ENCODE peak calls at places on chromosomes 16 and 17, in seven cellular contexts. C, O, N, P, F, H and U are unnamed samples.

GRCh38 chr16:23678430-23679273 is at the start of gene PLK1:
- DNase-seq in F (peak; percentile 87), N (peak; percentile 90), P (peak; percentile 35), H (peak; percentile 92), O (peak; percentile 83), C (peak; percentile 34), U (peak; percentile 92)

GRCh38 chr17:80559688-80560290 is 15.2 kb downstream of the RPTOR start:
- DNase-seq in O (peak; percentile 95), F (no peak), H (no peak), C (no peak), N (no peak), P (no peak), U (no peak)

GRCh38 chr17:8117367-8117979 is 841 bp downstream of the ALOXE3 start:
- DNase-seq in C (no peak), O (no peak), H (no peak), N (no peak), F (no peak), P (no peak), U (no peak)

GRCh38 chr16:1773703-1774455 is 945 bp upstream of the MRPS34 start:
- DNase-seq in N (peak; percentile 73), H (no peak), P (no peak), F (no peak), O (peak; percentile 41), C (no peak), U (no peak)

GRCh38 chr16:31344712-31345111 is 10.3 kb upstream of the ITGAX start:
- DNase-seq in C (no peak), P (no peak), N (no peak), O (no peak), H (peak; percentile 87), F (no peak), U (no peak)

GRCh38 chr16:31455601-31456314 is 3.5 kb upstream of the ARMC5 start:
- DNase-seq in N (no peak), H (no peak), O (peak; percentile 45), C (no peak), F (peak; percentile 37), P (no peak), U (peak; percentile 35)

GRCh38 chr17:72715906-72716572 is 376.4 kb downstream of the SLC39A11 start:
- DNase-seq in N (peak; percentile 82), F (no peak), P (peak; percentile 95), H (no peak), C (no peak), O (peak; percentile 95), U (peak; percentile 84)

GRCh38 chr17:43905400-43905984 is 1.8 kb downstream of the MPP2 start:
- DNase-seq in P (no peak), H (no peak), F (no peak), C (no peak), O (no peak), N (no peak), U (no peak)

GRCh38 chr16:19071811-19072777 is 4.7 kb downstream of the COQ7 start:
- DNase-seq in O (peak; percentile 75), N (peak; percentile 77), F (peak; percentile 72), C (no peak), P (no peak), H (peak; percentile 61), U (peak; percentile 89)

GRCh38 chr17:67700037-67700436 is 17.7 kb upstream of the NOL11 start:
- DNase-seq in C (no peak), O (no peak), H (no peak), P (no peak), F (no peak), N (no peak), U (no peak)

GRCh38 chr16:1152123-1152638 is 725 bp upstream of the CACNA1H start:
- DNase-seq in C (no peak), P (no peak), H (no peak), O (no peak), N (no peak), F (no peak), U (no peak)

GRCh38 chr17:67477687-67478086 is 100.6 kb downstream of the PITPNC1 start:
- DNase-seq in C (no peak), H (peak; percentile 38), N (no peak), P (peak; percentile 16), O (no peak), F (no peak), U (no peak)

GRCh38 chr16:68259007-68259406 is 5.3 kb upstream of the SLC7A6 start:
- DNase-seq in C (no peak), P (no peak), N (no peak), O (no peak), F (no peak), H (no peak), U (no peak)

GRCh38 chr16:78925071-78925714 is 675.3 kb downstream of the MAF start:
- DNase-seq in F (peak; percentile 68), C (no peak), O (peak; percentile 1), P (no peak), N (no peak), H (peak; percentile 20), U (peak; percentile 39)

GRCh38 chr17:77645441-77646430 is 312.8 kb upstream of the TNRC6C start:
- DNase-seq in O (peak; percentile 14), H (no peak), P (no peak), C (no peak), N (no peak), F (peak; percentile 13), U (no peak)

GRCh38 chr17:56325561-56325960 is 172.3 kb downstream of the ANKFN1 start:
- DNase-seq in H (no peak), O (no peak), F (no peak), N (no peak), P (no peak), C (no peak), U (no peak)

GRCh38 chr17:80959330-80960036 is 32.2 kb upstream of the CHMP6 start:
- DNase-seq in N (peak; percentile 51), P (peak; percentile 41), H (no peak), C (peak; percentile 69), F (no peak), O (peak; percentile 24), U (no peak)

GRCh38 chr17:34377078-34377823 is 14.2 kb upstream of the CCL1 start:
- DNase-seq in N (no peak), C (no peak), F (no peak), P (no peak), O (no peak), H (peak; percentile 74), U (no peak)

GRCh38 chr16:51757921-51758479 is 606.9 kb upstream of the SALL1 start:
- DNase-seq in C (no peak), N (no peak), H (no peak), O (no peak), P (no peak), F (no peak), U (no peak)

DNA sequence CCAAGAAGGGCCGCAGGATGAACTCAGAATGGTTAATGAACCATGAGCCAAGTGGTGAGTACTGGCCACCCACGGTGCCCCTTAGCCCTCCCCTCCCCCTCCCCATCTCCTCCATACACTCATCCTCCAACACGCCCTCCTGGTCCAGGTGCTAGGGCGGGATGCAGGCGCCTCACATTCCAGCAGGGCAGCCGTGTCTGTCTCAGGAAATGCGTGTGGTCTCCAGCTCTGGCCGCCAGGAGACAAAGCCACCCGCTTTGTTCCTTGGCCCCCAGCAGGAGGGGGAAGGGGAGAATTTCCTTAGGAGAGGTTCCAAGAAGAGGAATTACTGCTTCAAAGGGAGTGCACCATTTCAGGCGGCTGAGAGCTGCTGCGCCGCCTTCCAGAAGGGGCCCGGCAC is 29.8 kb upstream of the RMI2 start:
- DNase-seq in C (no peak), N (peak; percentile 79), H (no peak), O (peak; percentile 70), P (peak; percentile 18), F (no peak), U (no peak)
- TF ChIP-seq CTCF in C (no peak), N (no peak), H (no peak), O (peak; percentile 45), P (peak; percentile 25), F (no peak), U (no peak)

DNA sequence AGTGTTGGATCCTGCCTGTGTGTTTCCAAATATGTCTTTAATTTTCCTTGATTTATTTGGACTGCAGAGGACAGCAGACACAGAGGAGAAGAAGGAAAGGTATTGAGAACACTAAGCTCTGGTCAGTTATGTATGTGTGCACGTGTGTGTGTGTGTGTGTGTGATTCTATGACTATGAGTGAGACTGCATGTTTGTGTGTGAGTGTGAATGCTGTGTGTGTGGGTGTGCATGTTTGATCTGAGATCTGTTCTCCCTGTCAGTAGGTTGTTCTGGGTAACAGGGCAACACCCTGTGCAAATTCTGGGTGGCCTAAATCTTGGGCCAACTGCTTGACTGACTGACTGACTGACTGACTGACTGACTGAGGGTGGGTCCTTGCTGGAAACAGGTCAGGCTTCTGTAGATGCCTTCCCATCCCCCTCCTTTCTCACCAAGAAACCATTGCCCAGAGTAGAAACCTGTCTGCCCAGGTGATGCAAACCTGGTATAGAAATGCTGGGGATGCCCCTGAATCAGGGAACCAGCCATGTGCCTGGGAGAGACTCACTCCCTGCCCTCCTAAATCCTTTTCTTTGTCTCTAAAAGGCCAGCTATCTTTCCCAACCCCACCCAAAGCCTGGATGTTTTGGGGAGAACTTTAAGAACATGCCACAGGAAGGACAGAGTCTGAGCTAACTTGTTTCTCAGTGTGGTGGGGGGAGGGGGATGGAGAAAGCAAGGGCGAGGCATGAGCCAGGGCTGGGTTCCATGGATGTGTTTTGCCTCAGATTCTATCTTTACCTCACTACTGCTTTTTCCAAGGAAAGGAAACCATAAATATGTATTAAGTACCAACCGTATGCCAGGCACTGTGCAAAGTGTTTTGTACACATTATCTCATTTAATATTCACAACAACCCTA is 4.4 kb upstream of the NR1D1 start:
- DNase-seq in N (no peak), P (no peak), C (no peak), O (no peak), F (no peak), H (peak; percentile 43), U (peak; percentile 88)
- TF ChIP-seq CTCF in N (no peak), P (no peak), C (no peak), O (no peak), F (no peak), H (no peak), U (no peak)

DNA sequence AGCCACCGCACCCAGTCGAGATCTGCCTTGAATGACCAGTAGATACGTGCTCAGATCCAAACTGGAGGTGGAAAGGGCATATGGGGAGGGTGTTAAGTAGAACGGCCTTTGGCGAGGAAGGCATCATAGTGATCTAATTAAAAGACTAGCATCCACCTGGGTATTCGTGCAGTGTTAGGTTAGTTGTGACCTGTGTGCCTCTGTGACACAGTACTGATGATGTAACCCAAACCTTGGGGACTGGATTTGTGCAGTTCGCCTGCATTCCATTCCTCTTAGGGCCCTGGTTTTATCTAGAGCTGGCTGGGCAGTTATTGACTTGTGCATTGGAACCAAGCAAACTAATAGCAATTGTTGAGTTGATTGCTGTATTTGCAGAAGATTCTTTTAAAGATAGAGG is 47.9 kb downstream of the SNX29 start:
- DNase-seq in F (no peak), H (no peak), P (no peak), C (no peak), N (peak; percentile 72), O (no peak), U (peak; percentile 75)
- TF ChIP-seq CTCF in F (no peak), H (no peak), P (no peak), C (no peak), N (no peak), O (no peak), U (no peak)

GRCh38 chr16:73046484-73047214 is 1.3 kb downstream of the ZFHX3 start:
- DNase-seq in N (no peak), C (no peak), F (no peak), H (no peak), O (no peak), P (no peak), U (no peak)
- TF ChIP-seq CTCF in N (no peak), C (no peak), F (no peak), H (no peak), O (no peak), P (no peak), U (no peak)

GRCh38 chr16:66444049-66444481 is 17.0 kb downstream of the BEAN1 start:
- DNase-seq in N (no peak), O (no peak), P (no peak), C (no peak), F (no peak), H (no peak), U (no peak)
- TF ChIP-seq CTCF in N (peak; percentile 23), O (peak; percentile 9), P (peak; percentile 9), C (no peak), F (no peak), H (no peak), U (no peak)